ENCODE peak calls at places on chromosomes 1 and 21, in seven cellular contexts. U is PC-3, G is neural progenitor cell, D is GM23248, X is OCI-LY7, H is SK-N-SH, L is HCT116. J is an unnamed sample.

GRCh38 chr1:13675222-13675621 is 24.8 kb upstream of the PRDM2 start:
- DNase-seq in L (no peak), G (no peak), X (no peak), U (no peak), D (peak; percentile 70), H (no peak), J (no peak)

GRCh38 chr1:43520100-43520828 is 10.4 kb upstream of the PTPRF start:
- DNase-seq in G (peak; percentile 21), L (no peak), X (no peak), U (no peak), D (no peak), H (no peak), J (no peak)

GRCh38 chr1:43205671-43206070 is 33.5 kb downstream of the CFAP57 start:
- DNase-seq in H (no peak), U (peak; percentile 57), D (peak; percentile 73), G (no peak), X (no peak), L (no peak), J (no peak)

GRCh38 chr1:189432761-189433160 is 1044.9 kb downstream of the BRINP3 start:
- DNase-seq in U (no peak), G (no peak), D (no peak), X (no peak), L (no peak), H (no peak), J (no peak)

GRCh38 chr1:174433451-174433850 is 14.3 kb upstream of the GPR52 start:
- DNase-seq in X (no peak), L (no peak), D (peak; percentile 70), U (peak; percentile 32), G (no peak), H (no peak), J (no peak)

GRCh38 chr1:178497903-178498478 is 1.2 kb upstream of the CLEC20A start:
- DNase-seq in H (no peak), U (no peak), L (no peak), G (no peak), X (no peak), D (no peak), J (no peak)

GRCh38 chr1:42739753-42740700 is at the start of gene CLDN19:
- DNase-seq in H (peak; percentile 44), U (no peak), D (no peak), G (peak; percentile 90), X (no peak), L (no peak), J (peak; percentile 93)

GRCh38 chr1:64906447-64906846 is 59.9 kb downstream of the JAK1 start:
- DNase-seq in U (peak; percentile 65), L (no peak), G (no peak), D (no peak), X (no peak), H (no peak), J (no peak)

GRCh38 chr1:213976665-213977485 is 10.9 kb upstream of the PROX1 start:
- DNase-seq in H (no peak), L (no peak), U (no peak), D (no peak), X (no peak), G (peak; percentile 36), J (no peak)

GRCh38 chr21:46092026-46092764 is 5.7 kb upstream of the COL6A2 start:
- DNase-seq in L (no peak), G (no peak), D (peak; percentile 99), U (no peak), H (no peak), X (no peak), J (no peak)

GRCh38 chr21:46094401-46095105 is 3.4 kb upstream of the COL6A2 start:
- DNase-seq in H (no peak), G (no peak), U (no peak), D (no peak), L (no peak), X (no peak), J (no peak)

GRCh38 chr21:46093668-46094400 is 4.1 kb upstream of the COL6A2 start:
- DNase-seq in D (no peak), U (no peak), G (no peak), H (no peak), X (no peak), L (no peak), J (no peak)

GRCh38 chr21:46091631-46092025 is 6.3 kb upstream of the COL6A2 start:
- DNase-seq in X (no peak), L (no peak), D (no peak), G (no peak), U (no peak), H (no peak), J (no peak)

DNA sequence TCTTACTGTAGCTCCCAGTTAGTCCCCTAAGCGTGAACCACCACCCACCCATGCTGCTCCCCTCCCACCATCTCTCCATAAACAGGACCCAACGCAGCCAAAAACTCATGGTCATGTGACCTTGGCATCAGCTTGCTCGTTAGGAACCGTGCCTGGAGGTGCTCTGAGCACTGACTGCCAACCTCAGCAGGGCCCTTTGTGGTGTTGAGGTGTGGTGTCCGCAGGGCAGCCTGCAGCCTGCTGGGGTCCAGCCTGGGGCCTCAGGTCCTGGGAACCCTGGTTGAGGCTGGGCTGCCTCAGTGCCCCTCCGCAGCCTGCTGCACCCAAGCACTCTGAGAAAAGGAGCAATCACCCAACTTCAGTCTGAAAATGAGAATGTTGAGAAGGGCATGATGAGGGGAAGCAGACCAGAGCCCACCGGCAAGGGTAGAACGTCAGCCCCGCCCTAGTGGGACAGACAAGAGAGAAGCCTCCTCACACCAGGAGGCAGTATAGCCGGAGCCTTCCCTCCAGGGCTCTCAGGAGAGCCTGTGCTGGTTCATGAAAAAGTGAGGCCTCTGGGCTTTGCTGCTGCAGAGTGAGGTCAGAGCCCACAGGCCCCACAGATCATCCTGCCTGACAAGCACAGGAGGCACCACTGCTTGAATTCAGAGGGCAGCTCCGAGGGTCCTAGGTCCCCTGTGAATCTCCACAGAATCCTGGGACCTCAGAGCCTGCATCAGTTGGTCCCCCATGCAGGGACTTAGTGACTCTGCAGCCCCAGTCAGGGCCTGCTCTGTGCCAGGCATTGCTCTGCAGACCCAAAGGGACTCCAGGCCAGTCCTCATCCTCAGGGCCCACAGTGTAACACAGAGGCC is 4.9 kb upstream of the COL6A2 start:
- DNase-seq in H (no peak), D (peak; percentile 71), X (no peak), L (no peak), U (no peak), G (no peak), J (no peak)
- TF ChIP-seq EZH2phosphoT487 in H (no peak), D (no peak), X (no peak), L (no peak), U (no peak), G (no peak), J (no peak)

DNA sequence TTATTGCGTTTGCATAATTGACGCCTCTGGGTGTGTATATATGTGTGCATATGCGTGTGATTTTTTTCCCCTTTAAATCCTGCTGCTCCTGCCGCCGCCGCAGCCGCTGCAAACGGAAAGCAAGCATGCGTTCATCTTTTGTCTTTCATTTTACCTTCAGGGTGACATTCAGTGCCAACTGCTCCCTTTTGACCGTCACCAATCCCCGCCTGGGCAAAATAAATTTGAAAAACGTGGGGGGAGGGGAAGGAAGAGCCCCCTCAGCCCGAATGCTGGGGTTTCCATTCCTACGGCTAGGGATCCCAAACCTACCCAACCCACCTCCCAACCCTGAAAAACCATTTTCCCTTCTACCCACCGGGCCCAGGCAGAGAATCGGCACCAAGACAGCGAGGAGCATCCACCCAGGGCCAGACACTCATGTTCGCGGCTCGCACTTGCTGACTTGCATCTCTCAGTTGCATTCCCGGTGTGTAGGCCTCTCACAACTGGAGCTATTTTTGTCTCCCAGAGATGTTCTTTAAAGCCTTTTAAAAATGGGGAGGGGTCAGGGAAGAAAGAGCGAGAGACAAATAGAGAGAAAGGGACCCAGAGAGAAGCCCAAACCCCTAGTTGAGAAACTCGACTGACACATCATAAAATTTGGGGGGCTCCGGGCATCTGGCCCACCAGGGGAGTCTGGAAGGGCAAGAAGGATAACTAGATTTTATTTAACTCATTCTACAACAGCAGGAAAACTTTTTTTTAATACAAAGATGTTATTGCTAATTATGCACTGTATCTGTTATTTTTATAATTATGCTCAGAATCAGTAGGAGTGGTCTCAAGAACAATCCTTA is 367.1 kb upstream of the ESRRG start:
- DNase-seq in D (no peak), U (peak; percentile 25), L (no peak), X (no peak), G (peak; percentile 12), H (peak; percentile 51), J (peak; percentile 17)
- H3K4me2 ChIP-seq in D (peak overlapping the region; percentile 47), U (peak overlapping the region; percentile 92), L (no peak overlapping the region), X (no peak overlapping the region), G (peak overlapping the region; percentile 86), H (peak overlapping the region; percentile 80), J (peak overlapping the region; percentile 88)

DNA sequence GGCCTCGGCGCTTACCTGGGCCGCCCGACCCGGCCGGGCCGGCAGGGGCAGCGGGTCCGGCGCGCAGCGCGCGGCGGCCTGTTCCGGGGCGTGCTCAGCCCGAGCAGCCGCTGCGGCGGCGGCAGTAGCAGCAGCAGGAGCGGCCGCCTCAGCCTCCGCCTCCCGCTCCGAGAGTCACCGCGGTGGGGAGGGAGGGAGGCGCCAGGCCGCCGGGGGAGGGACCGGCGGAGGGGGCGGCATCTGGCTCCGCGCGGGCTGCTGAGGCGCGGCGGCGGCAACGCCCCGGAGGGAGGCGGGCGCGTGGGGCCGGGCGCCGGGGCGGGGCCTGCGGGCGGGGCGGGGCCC is at the start of gene CTNNBIP1:
- DNase-seq in D (no peak), U (no peak), G (no peak), H (no peak), L (no peak), X (no peak), J (no peak)
- TF ChIP-seq EZH2phosphoT487 in D (no peak), U (no peak), G (no peak), H (no peak), L (no peak), X (no peak), J (no peak)

GRCh38 chr21:46662765-46663500 is 27.5 kb downstream of the PRMT2 start:
- DNase-seq in U (no peak), X (no peak), H (no peak), D (peak; percentile 15), L (no peak), G (no peak), J (no peak)

GRCh38 chr21:46660505-46660904 is 25.0 kb downstream of the PRMT2 start:
- DNase-seq in L (no peak), X (no peak), U (no peak), D (no peak), G (no peak), H (no peak), J (no peak)

GRCh38 chr21:46662367-46662654 is 26.8 kb downstream of the PRMT2 start:
- DNase-seq in G (no peak), H (peak; percentile 27), D (no peak), U (no peak), L (no peak), X (no peak), J (no peak)

GRCh38 chr21:46661211-46661625 is 25.7 kb downstream of the PRMT2 start:
- DNase-seq in L (no peak), H (peak; percentile 89), U (no peak), D (peak; percentile 97), X (peak; percentile 55), G (peak; percentile 93), J (peak; percentile 89)

DNA sequence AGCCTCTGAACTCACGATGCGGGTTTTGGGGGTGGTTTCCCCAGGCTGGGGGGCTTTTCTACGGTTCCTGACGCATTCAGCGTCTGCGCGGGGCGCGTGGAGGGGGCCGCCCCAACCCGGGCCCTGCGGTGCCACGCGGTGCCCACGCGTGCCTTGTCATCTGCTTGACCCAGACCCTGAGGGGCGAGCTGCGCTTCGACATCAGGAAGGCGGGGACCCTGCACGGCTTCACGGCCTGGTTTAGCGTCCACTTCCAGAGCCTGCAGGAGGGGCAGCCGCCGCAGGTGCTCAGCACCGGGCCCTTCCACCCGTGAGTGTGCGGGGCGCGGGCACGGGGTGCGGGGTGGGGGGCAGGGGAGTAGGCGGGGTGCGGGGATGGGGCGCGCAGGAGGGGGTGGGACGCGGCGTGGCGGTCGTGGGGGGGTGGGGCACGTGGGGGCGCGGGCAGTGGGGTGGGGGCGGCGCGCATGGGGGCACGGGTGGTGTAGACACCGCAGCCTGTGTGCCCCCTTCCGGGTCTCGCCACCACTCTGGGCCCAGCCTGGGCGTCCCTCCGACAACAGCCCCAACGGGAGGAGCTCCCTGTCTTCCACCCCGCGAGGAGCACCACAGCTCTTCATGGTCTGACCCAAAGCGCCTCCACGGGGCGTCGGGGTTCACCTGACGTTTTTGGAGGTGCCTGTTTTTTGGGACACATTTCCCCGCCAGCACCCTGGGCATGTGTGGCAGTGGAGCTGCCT is 26.3 kb downstream of the PRMT2 start:
- DNase-seq in U (no peak), G (no peak), D (no peak), X (no peak), L (no peak), H (peak; percentile 59), J (peak; percentile 35)
- H3K4me2 ChIP-seq in U (no peak overlapping the region), G (peak overlapping the region; percentile 69), D (peak overlapping the region; percentile 54), X (peak overlapping the region; percentile 22), L (peak overlapping the region; percentile 35), H (no peak overlapping the region), J (peak overlapping the region; percentile 80)